ENCODE peak calls at places on chromosome 20, in six cellular contexts. P is cardiac muscle cell, X is hepatocyte, B is tibial nerve, I is endothelial cell of umbilical vein, M is H1. L is an unnamed sample. For H3K36me3, the result is how much of the 10 kb centered on the place peaks cover.

GRCh38 chr20:62651285-62652021 is 9.2 kb downstream of the SLCO4A1 start:
- DNase-seq in P (peak), M (peak), X (peak), I (no peak), B (no peak), L (peak)

GRCh38 chr20:62020935-62021701 is 44.6 kb downstream of the TAF4 start:
- DNase-seq in B (no peak), X (no peak), M (no peak), P (no peak), I (no peak), L (peak)

GRCh38 chr20:50311308-50312001 is 120.8 kb downstream of the CEBPB start:
- DNase-seq in P (no peak), B (no peak), I (no peak), M (no peak), X (no peak), L (no peak)

GRCh38 chr20:20085812-20086211 is 33.5 kb downstream of the CFAP61 start:
- DNase-seq in B (no peak), P (no peak), M (no peak), X (no peak), I (no peak), L (no peak)

GRCh38 chr20:64185276-64185900 is 21.1 kb downstream of the MYT1 start:
- DNase-seq in P (no peak), M (no peak), I (no peak), X (no peak), B (no peak), L (no peak)

GRCh38 chr20:44635877-44636276 is 15.6 kb downstream of the ADA start:
- DNase-seq in P (no peak), I (no peak), M (no peak), B (no peak), X (no peak), L (no peak)

GRCh38 chr20:4998160-4998651 is 3.1 kb downstream of the SLC23A2 start:
- DNase-seq in B (no peak), X (no peak), M (no peak), P (no peak), I (no peak), L (no peak)

GRCh38 chr20:51628533-51629398 is 86.2 kb upstream of the NFATC2 start:
- DNase-seq in P (no peak), X (no peak), I (peak), M (no peak), B (no peak), L (peak)

GRCh38 chr20:23100021-23100753 is 14.1 kb upstream of the CD93 start:
- DNase-seq in X (no peak), M (no peak), B (no peak), I (no peak), P (no peak), L (no peak)

GRCh38 chr20:45372646-45373352 is 5.3 kb downstream of the TP53TG5 start:
- DNase-seq in M (peak), P (no peak), X (no peak), I (peak), B (no peak), L (no peak)

GRCh38 chr20:51462566-51463276 is 79.8 kb downstream of the NFATC2 start:
- DNase-seq in I (no peak), X (peak), P (no peak), M (no peak), B (peak), L (peak)

GRCh38 chr20:29740601-29740950 is 1516.9 kb upstream of the DEFB115 start:
- DNase-seq in M (no peak), B (no peak), I (no peak), X (no peak), P (no peak), L (no peak)

GRCh38 chr20:3839328-3839727 is 7.3 kb upstream of the MAVS start:
- DNase-seq in X (no peak), I (peak), B (no peak), P (no peak), M (no peak), L (no peak)

GRCh38 chr20:11850901-11851300 is 66.8 kb upstream of the BTBD3 start:
- DNase-seq in M (no peak), X (no peak), P (no peak), I (no peak), B (no peak), L (peak)

GRCh38 chr20:21767739-21768223 is 62.3 kb downstream of the PAX1 start:
- DNase-seq in B (no peak), X (peak), P (peak), M (peak), I (no peak), L (no peak)
- TF ChIP-seq CTCF in B (no peak), X (peak), P (no peak), M (peak), I (no peak), L (no peak)

GRCh38 chr20:34108616-34109174 is 3.3 kb downstream of the EIF2S2 start:
- DNase-seq in P (no peak), I (no peak), B (no peak), X (no peak), M (no peak), L (no peak)
- H3K36me3 ChIP-seq in P (under half), I (under half), B (under half), X (under half), M (under half), L (under half)

GRCh38 chr20:41205313-41205712 is 68.0 kb downstream of the PLCG1 start:
- DNase-seq in I (no peak), M (no peak), X (no peak), B (no peak), P (no peak), L (no peak)
- H3K27ac ChIP-seq in I (no peak), M (no peak), X (no peak), B (peak), P (no peak), L (no peak)

GRCh38 chr20:52783769-52784168 is 188.4 kb upstream of the TSHZ2 start:
- DNase-seq in M (peak), I (no peak), P (no peak), B (no peak), X (no peak), L (no peak)
- TF ChIP-seq CTCF in M (peak), I (no peak), P (peak), B (no peak), X (peak), L (no peak)

GRCh38 chr20:25008388-25009217 is 16.1 kb upstream of the APMAP start:
- DNase-seq in P (no peak), B (no peak), I (no peak), X (no peak), M (no peak), L (no peak)

GRCh38 chr20:25011831-25012241 is 19.3 kb upstream of the APMAP start:
- DNase-seq in M (no peak), P (no peak), I (no peak), B (no peak), X (no peak), L (no peak)

GRCh38 chr20:25007491-25008305 is 15.1 kb upstream of the APMAP start:
- DNase-seq in B (no peak), I (no peak), M (no peak), X (no peak), P (no peak), L (no peak)

GRCh38 chr20:25011261-25011660 is 18.7 kb upstream of the APMAP start:
- DNase-seq in P (no peak), B (no peak), M (no peak), I (no peak), X (no peak), L (no peak)

DNA sequence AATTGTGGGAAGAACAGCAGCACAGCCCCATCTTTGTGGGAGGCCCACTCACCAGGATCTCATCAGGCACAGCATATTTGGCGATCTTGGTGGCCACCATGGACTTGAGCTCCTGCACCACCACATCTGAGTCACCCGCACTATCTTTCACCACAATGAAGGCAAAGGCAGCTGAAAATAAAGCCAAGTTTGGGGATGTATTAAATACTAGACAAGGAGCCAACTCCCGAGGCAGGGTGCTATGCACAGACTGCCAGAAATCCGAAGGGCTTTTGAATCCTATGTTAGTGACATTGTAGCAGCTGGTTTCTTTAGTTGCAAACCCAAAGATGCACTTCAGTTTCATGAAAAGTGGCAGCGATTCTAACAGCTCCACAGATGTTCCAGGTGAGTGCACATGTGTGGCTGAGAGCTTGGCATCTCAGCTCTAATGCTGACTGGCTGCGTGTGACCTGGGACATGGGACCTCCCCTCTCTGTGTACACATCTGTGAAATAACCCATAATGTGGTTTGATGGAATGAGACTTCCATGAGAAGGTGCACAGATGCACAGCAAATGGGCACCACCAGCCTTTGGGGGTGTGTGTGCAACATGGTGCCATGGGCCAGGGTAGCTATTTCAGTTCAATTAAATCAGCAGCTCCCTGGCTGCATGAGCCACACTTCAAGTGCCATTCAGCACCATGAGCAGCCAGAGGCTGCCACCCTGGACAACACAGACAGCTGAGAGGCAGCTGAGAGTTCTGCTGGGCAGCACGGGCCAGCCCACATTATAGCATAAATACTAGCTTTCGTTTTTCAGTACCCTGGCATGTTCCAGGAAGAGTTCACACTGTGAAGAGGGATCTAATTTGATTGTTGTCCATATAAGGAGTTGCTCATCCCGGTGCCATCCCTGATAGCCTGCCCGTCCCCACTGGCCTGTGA is 16.9 kb upstream of the APMAP start:
- DNase-seq in P (no peak), B (no peak), M (no peak), X (no peak), I (no peak), L (no peak)
- H3K36me3 ChIP-seq in P (under half), B (under half), M (under half), X (under half), I (under half), L (under half)

L was measured in brain microvascular endothelial cell.